ENCODE peak calls at places on chromosomes 4 and X, in nine cellular contexts. U is naive thymus-derived CD4-positive, alpha-beta T cell; L is cardiac fibroblast; Q is ovary; N is BJ; D is PC-9; B is colonic mucosa; G is SJCRH30; W is AG10803. P is an unnamed sample.

GRCh38 chr4:182449186-182449880 is 206.1 kb downstream of the TENM3 start:
- DNase-seq in G (peak), W (no peak), B (peak), L (peak), N (no peak), D (no peak), U (no peak), Q (no peak), P (no peak)

GRCh38 chr4:113952452-113953029 is 26.9 kb downstream of the ARSJ start:
- DNase-seq in Q (no peak), L (peak), B (peak), N (no peak), U (peak), G (peak), W (peak), D (no peak), P (peak)

GRCh38 chr4:3179126-3179706 is 69.7 kb upstream of the MSANTD1 start:
- DNase-seq in U (no peak), G (no peak), D (no peak), Q (no peak), L (no peak), B (no peak), W (no peak), N (no peak), P (no peak)

GRCh38 chrX:151753313-151754041 is 18.9 kb downstream of the CNGA2 start:
- DNase-seq in N (no peak), Q (peak), L (peak), G (peak), D (peak), U (no peak), B (peak), W (peak), P (peak)

GRCh38 chr4:25813705-25814104 is 49.1 kb downstream of the SEL1L3 start:
- DNase-seq in U (no peak), D (no peak), Q (no peak), L (peak), G (peak), W (peak), N (no peak), B (no peak), P (no peak)

GRCh38 chrX:72247206-72247944 is 8.5 kb upstream of the ERCC6L start:
- DNase-seq in Q (peak), L (no peak), G (peak), D (no peak), W (no peak), N (no peak), U (no peak), B (peak), P (no peak)

GRCh38 chr4:168587326-168588125 is 90.7 kb downstream of the PALLD start:
- DNase-seq in N (peak), U (no peak), B (no peak), L (peak), W (peak), D (peak), Q (peak), G (peak), P (no peak)

GRCh38 chrX:10617186-10617963 is 3.0 kb downstream of the MID1 start:
- DNase-seq in N (no peak), B (no peak), G (peak), W (peak), Q (no peak), U (no peak), L (no peak), D (no peak), P (no peak)

GRCh38 chr4:88927420-88927819 is 129.6 kb downstream of the FAM13A start:
- DNase-seq in N (no peak), Q (no peak), W (no peak), B (no peak), L (no peak), U (no peak), G (no peak), D (no peak), P (no peak)

GRCh38 chrX:72306851-72307645 is 1.3 kb upstream of the CITED1 start:
- DNase-seq in N (no peak), W (peak), G (peak), U (no peak), L (peak), D (peak), B (peak), Q (peak), P (peak)

GRCh38 chr4:95732061-95732460 is 107.8 kb upstream of the PDHA2 start:
- DNase-seq in W (no peak), B (no peak), Q (no peak), D (no peak), N (no peak), G (no peak), U (no peak), L (peak), P (no peak)

GRCh38 chr4:110049951-110050925 is 137.6 kb downstream of the EGF start:
- DNase-seq in Q (peak), G (peak), U (peak), D (peak), B (peak), W (peak), L (peak), N (no peak), P (peak)

GRCh38 chrX:73851014-73852009 is 288.3 kb downstream of the CHIC1 start:
- DNase-seq in U (no peak), L (no peak), W (no peak), D (no peak), N (no peak), G (no peak), B (peak), Q (peak), P (no peak)

GRCh38 chrX:133337250-133337649 is 78.0 kb downstream of the GPC4 start:
- DNase-seq in U (no peak), Q (peak), B (peak), G (no peak), W (no peak), N (no peak), L (no peak), D (peak), P (no peak)

GRCh38 chr4:129220254-129220653 is 124.3 kb downstream of the C4orf33 start:
- DNase-seq in N (no peak), B (no peak), U (no peak), D (no peak), G (no peak), W (no peak), L (no peak), Q (no peak), P (no peak)

GRCh38 chr4:74630551-74630950 is 163.8 kb downstream of the BTC start:
- DNase-seq in N (no peak), G (no peak), B (no peak), U (no peak), W (no peak), L (no peak), Q (no peak), D (no peak), P (no peak)

GRCh38 chr4:120557372-120557771 is 365.2 kb downstream of the PRDM5 start:
- DNase-seq in G (no peak), U (no peak), Q (no peak), L (peak), B (no peak), D (no peak), N (peak), W (peak), P (no peak)

GRCh38 chr4:186297013-186297645 is 31.1 kb downstream of the F11 start:
- DNase-seq in L (peak), B (no peak), W (peak), U (no peak), N (peak), D (no peak), Q (no peak), G (no peak), P (peak)

GRCh38 chrX:108322243-108322642 is 116.0 kb downstream of the COL4A6 start:
- DNase-seq in G (no peak), B (no peak), L (no peak), D (no peak), N (no peak), U (no peak), Q (no peak), W (no peak), P (no peak)

GRCh38 chr4:15653430-15653829 is 1.7 kb downstream of the FBXL5 start:
- DNase-seq in N (no peak), B (no peak), U (no peak), L (no peak), G (no peak), W (no peak), Q (no peak), D (no peak), P (no peak)

GRCh38 chrX:11664211-11664888 is 1.4 kb downstream of the ARHGAP6 start:
- DNase-seq in W (no peak), U (no peak), N (no peak), Q (peak), D (no peak), G (peak), B (no peak), L (peak), P (no peak)

GRCh38 chr4:93646225-93646930 is 182.2 kb upstream of the ATOH1 start:
- DNase-seq in U (no peak), Q (no peak), G (no peak), W (no peak), B (no peak), D (no peak), L (no peak), N (no peak), P (no peak)

GRCh38 chr4:41814565-41814964 is 66.0 kb upstream of the PHOX2B start:
- DNase-seq in B (no peak), N (no peak), D (peak), Q (no peak), W (peak), U (no peak), L (peak), G (no peak), P (no peak)

GRCh38 chr4:8266508-8266907 is 3.0 kb upstream of the HTRA3 start:
- DNase-seq in G (no peak), L (no peak), Q (peak), W (no peak), N (no peak), U (no peak), D (no peak), B (no peak), P (no peak)

GRCh38 chr4:58760737-58761136 is 1650.6 kb upstream of the IGFBP7 start:
- DNase-seq in U (no peak), W (no peak), N (no peak), B (no peak), G (no peak), D (no peak), L (no peak), Q (no peak), P (no peak)

GRCh38 chr4:111400736-111401135 is 744.5 kb upstream of the FAM241A start:
- DNase-seq in L (peak), D (no peak), W (peak), Q (no peak), G (peak), U (no peak), N (no peak), B (no peak), P (no peak)

GRCh38 chrX:49977319-49978090 is 55.1 kb downstream of the CLCN5 start:
- DNase-seq in G (peak), Q (no peak), N (no peak), B (no peak), U (no peak), L (no peak), W (no peak), D (no peak), P (no peak)

GRCh38 chr4:108135549-108136209 is 33.1 kb downstream of the LEF1 start:
- DNase-seq in N (no peak), L (no peak), G (no peak), D (no peak), B (no peak), W (no peak), U (no peak), Q (no peak), P (no peak)

GRCh38 chrX:112714357-112714918 is 34.7 kb upstream of the LHFPL1 start:
- DNase-seq in Q (no peak), L (no peak), G (no peak), N (no peak), W (peak), U (no peak), D (no peak), B (no peak), P (no peak)

GRCh38 chr4:175536852-175537453 is 275.1 kb downstream of the GPM6A start:
- DNase-seq in W (peak), D (no peak), Q (no peak), U (no peak), L (peak), B (no peak), N (no peak), G (no peak), P (peak)

GRCh38 chr4:133498149-133498548 is 349.1 kb downstream of the PCDH10 start:
- DNase-seq in N (no peak), L (peak), W (no peak), D (no peak), G (no peak), Q (no peak), U (no peak), B (no peak), P (no peak)

GRCh38 chrX:111086521-111087127 is 9.4 kb upstream of the PAK3 start:
- DNase-seq in L (no peak), B (no peak), G (no peak), W (no peak), N (no peak), Q (no peak), D (no peak), U (no peak), P (no peak)

GRCh38 chr4:153181293-153182080 is 22.8 kb upstream of the TRIM2 start:
- DNase-seq in W (peak), L (no peak), U (no peak), G (no peak), N (peak), Q (no peak), D (peak), B (no peak), P (no peak)

GRCh38 chr4:120630432-120630831 is 292.1 kb downstream of the PRDM5 start:
- DNase-seq in N (no peak), D (no peak), G (peak), W (no peak), B (no peak), U (no peak), Q (no peak), L (peak), P (no peak)

GRCh38 chr4:129344058-129344457 is 248.1 kb downstream of the C4orf33 start:
- DNase-seq in B (peak), Q (no peak), N (no peak), G (no peak), W (peak), L (peak), U (no peak), D (peak), P (no peak)

GRCh38 chr4:185508162-185508561 is 27.1 kb downstream of the PDLIM3 start:
- DNase-seq in N (no peak), L (no peak), G (no peak), U (no peak), Q (no peak), W (no peak), B (no peak), D (peak), P (no peak)

GRCh38 chrX:16603822-16604221 is 46.1 kb upstream of the S100G start:
- DNase-seq in D (no peak), U (peak), G (no peak), L (peak), Q (no peak), N (no peak), B (peak), W (peak), P (no peak)

GRCh38 chr4:156144961-156145360 is 191.3 kb upstream of the CTSO start:
- DNase-seq in G (no peak), U (no peak), W (no peak), L (no peak), N (no peak), B (no peak), Q (no peak), D (no peak), P (no peak)

GRCh38 chr4:184503869-184504300 is 29.5 kb upstream of the IRF2 start:
- DNase-seq in Q (no peak), G (no peak), U (peak), N (no peak), W (peak), D (no peak), L (peak), B (no peak), P (no peak)

GRCh38 chr4:176761872-176762271 is 30.9 kb downstream of the VEGFC start:
- DNase-seq in D (no peak), W (no peak), G (no peak), B (no peak), L (no peak), Q (no peak), U (no peak), N (no peak), P (no peak)

GRCh38 chr4:176769519-176769918 is 23.2 kb downstream of the VEGFC start:
- DNase-seq in L (peak), Q (no peak), D (no peak), G (no peak), W (peak), N (peak), U (no peak), B (no peak), P (no peak)

GRCh38 chr4:176762661-176763308 is 29.9 kb downstream of the VEGFC start:
- DNase-seq in L (no peak), Q (no peak), B (no peak), U (no peak), G (no peak), W (no peak), D (no peak), N (no peak), P (no peak)

DNA sequence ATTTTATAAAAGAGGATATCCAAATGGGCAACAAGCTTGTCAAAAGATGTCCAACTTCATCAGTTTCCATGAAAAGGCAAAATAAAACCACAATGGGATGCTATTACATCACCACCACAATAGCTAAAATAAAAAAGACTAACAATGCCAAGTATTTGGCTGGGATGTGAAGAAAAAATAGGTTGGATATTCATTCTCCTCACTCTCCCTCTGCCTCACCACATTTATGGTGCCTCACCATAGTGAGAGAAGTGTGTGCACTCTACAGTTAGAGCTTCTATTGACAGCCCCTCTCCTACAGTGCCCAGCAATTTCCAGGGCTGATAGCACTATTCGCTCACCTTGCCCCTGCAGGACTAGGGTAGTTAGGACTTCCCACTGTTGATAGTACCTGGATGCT is 25.5 kb downstream of the VEGFC start:
- DNase-seq in D (no peak), N (no peak), G (no peak), W (peak), L (peak), B (no peak), U (no peak), Q (no peak), P (no peak)
- H3K4me3 ChIP-seq in D (no peak), N (no peak), G (no peak), W (no peak), L (no peak), B (no peak), U (no peak), Q (no peak), P (no peak)

GRCh38 chrX:56385960-56386359 is 153.8 kb downstream of the KLF8 start:
- DNase-seq in G (no peak), B (no peak), N (no peak), L (no peak), U (no peak), D (no peak), W (no peak), Q (no peak), P (no peak)
- H3K4me3 ChIP-seq in G (no peak), B (no peak), N (no peak), L (no peak), U (peak), D (no peak), W (no peak), Q (no peak), P (no peak)

GRCh38 chrX:119887721-119888425 is 7.8 kb upstream of the AKAP14 start:
- DNase-seq in N (no peak), U (peak), B (peak), L (peak), W (peak), Q (peak), G (peak), D (peak), P (no peak)

GRCh38 chrX:119880076-119880475 is 8.4 kb downstream of the NDUFA1 start:
- DNase-seq in L (peak), B (no peak), Q (no peak), W (no peak), N (no peak), D (no peak), G (no peak), U (no peak), P (peak)

GRCh38 chrX:119880552-119881437 is 9.2 kb downstream of the NDUFA1 start:
- DNase-seq in L (peak), Q (peak), B (peak), N (no peak), U (peak), G (peak), D (peak), W (peak), P (peak)

GRCh38 chrX:119885554-119886428 is 9.9 kb upstream of the AKAP14 start:
- DNase-seq in D (peak), Q (no peak), L (peak), W (no peak), N (no peak), U (peak), G (peak), B (peak), P (peak)
- H3K4me3 ChIP-seq in D (no peak), Q (no peak), L (no peak), W (no peak), N (no peak), U (peak), G (no peak), B (no peak), P (no peak)

GRCh38 chr4:123672987-123673386 is 276.4 kb downstream of the SPRY1 start:
- DNase-seq in Q (no peak), G (no peak), L (peak), W (peak), U (no peak), B (no peak), D (no peak), N (no peak), P (no peak)

GRCh38 chr4:123667991-123668390 is 271.4 kb downstream of the SPRY1 start:
- DNase-seq in Q (no peak), N (no peak), W (peak), G (no peak), D (no peak), L (peak), B (no peak), U (no peak), P (no peak)

GRCh38 chr4:123673971-123674370 is 277.4 kb downstream of the SPRY1 start:
- DNase-seq in G (no peak), N (no peak), U (no peak), B (no peak), W (no peak), L (no peak), D (no peak), Q (no peak), P (no peak)

GRCh38 chr4:123674752-123675151 is 278.2 kb downstream of the SPRY1 start:
- DNase-seq in G (no peak), L (no peak), U (no peak), Q (no peak), N (no peak), B (no peak), W (no peak), D (no peak), P (no peak)

GRCh38 chr4:123671633-123672404 is 275.2 kb downstream of the SPRY1 start:
- DNase-seq in N (no peak), U (no peak), W (no peak), B (no peak), Q (no peak), D (no peak), G (no peak), L (no peak), P (no peak)
- H3K4me3 ChIP-seq in N (no peak), U (no peak), W (no peak), B (no peak), Q (no peak), D (no peak), G (no peak), L (no peak), P (no peak)

GRCh38 chr4:55547918-55548317 is 1.2 kb upstream of the CLOCK start:
- DNase-seq in L (no peak), Q (no peak), W (no peak), U (no peak), N (no peak), D (no peak), B (no peak), G (no peak), P (no peak)
- H3K4me3 ChIP-seq in L (peak), Q (no peak), W (peak), U (peak), N (no peak), D (peak), B (no peak), G (peak), P (peak)

GRCh38 chrX:100410083-100410590 is at the start of gene PCDH19:
- DNase-seq in N (no peak), D (no peak), U (peak), W (peak), L (peak), G (peak), B (peak), Q (peak), P (peak)
- H3K4me3 ChIP-seq in N (peak), D (no peak), U (no peak), W (peak), L (peak), G (peak), B (peak), Q (peak), P (peak)

DNA sequence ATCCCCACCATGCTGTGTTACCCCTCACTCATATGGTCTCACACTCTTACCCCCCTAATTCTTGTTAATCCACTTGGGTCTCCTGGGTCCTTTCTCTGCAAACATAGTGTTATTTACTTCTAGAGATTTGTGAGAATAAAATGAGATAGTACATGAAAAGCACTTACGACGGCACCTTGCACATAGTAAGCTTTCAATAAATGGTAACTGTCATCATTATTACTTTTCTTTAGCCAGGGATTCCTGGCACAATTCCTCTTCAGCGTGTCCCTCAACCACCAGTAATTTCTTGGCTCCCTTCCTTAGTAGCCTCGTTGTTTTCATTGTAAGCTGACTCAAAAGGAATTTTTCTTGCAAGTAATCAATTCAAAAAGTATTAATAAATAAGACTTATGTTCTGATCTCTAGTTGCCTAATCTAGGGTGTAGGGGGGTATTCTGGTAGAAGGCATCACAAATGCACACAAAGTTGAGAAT is 30.1 kb upstream of the RBMX start:
- DNase-seq in B (no peak), G (no peak), N (no peak), L (peak), Q (no peak), W (peak), D (no peak), U (no peak), P (no peak)
- H3K4me3 ChIP-seq in B (no peak), G (peak), N (no peak), L (peak), Q (peak), W (peak), D (peak), U (peak), P (peak)

P was measured in Jurkat, Clone E6-1.